ENCODE peak calls at places on chromosomes 2 and 18, in seven cellular contexts. One of them, this sample, is unnamed.

GRCh38 chr2:142920579-142920978 is 43.1 kb downstream of the KYNU start:
- DNase-seq in HepG2: no peak
- DNase-seq in K562: no peak
- DNase-seq in spleen: no peak
- DNase-seq in HCT116: no peak
- DNase-seq in ovary: no peak
- DNase-seq in IMR-90: peak; percentile 18
- DNase-seq in this sample: no peak

GRCh38 chr2:233979748-233980147 is 62.6 kb downstream of the TRPM8 start:
- DNase-seq in HCT116: no peak
- DNase-seq in ovary: no peak
- DNase-seq in HepG2: no peak
- DNase-seq in IMR-90: peak; percentile 27
- DNase-seq in K562: no peak
- DNase-seq in spleen: no peak
- DNase-seq in this sample: no peak

GRCh38 chr2:96241901-96242611 is 23.7 kb downstream of the TMEM127 start:
- DNase-seq in HepG2: no peak
- DNase-seq in spleen: peak; percentile 92
- DNase-seq in ovary: no peak
- DNase-seq in K562: no peak
- DNase-seq in IMR-90: peak; percentile 86
- DNase-seq in HCT116: no peak
- DNase-seq in this sample: peak; percentile 63

GRCh38 chr2:59974051-59974766 is 579.2 kb downstream of the BCL11A start:
- DNase-seq in spleen: no peak
- DNase-seq in ovary: no peak
- DNase-seq in HCT116: no peak
- DNase-seq in HepG2: no peak
- DNase-seq in IMR-90: no peak
- DNase-seq in K562: no peak
- DNase-seq in this sample: no peak

GRCh38 chr2:164967781-164968228 is 12.5 kb upstream of the SLC38A11 start:
- DNase-seq in ovary: no peak
- DNase-seq in HepG2: no peak
- DNase-seq in HCT116: no peak
- DNase-seq in IMR-90: peak; percentile 99
- DNase-seq in K562: no peak
- DNase-seq in spleen: no peak
- DNase-seq in this sample: no peak

GRCh38 chr2:48722391-48722790 is 33.1 kb downstream of the LHCGR start:
- DNase-seq in ovary: no peak
- DNase-seq in spleen: no peak
- DNase-seq in K562: no peak
- DNase-seq in HCT116: no peak
- DNase-seq in IMR-90: no peak
- DNase-seq in HepG2: no peak
- DNase-seq in this sample: no peak

GRCh38 chr2:172484253-172484652 is 56.9 kb downstream of the ITGA6 start:
- DNase-seq in HepG2: peak; percentile 41
- DNase-seq in HCT116: no peak
- DNase-seq in ovary: no peak
- DNase-seq in IMR-90: peak; percentile 34
- DNase-seq in spleen: no peak
- DNase-seq in K562: no peak
- DNase-seq in this sample: no peak

GRCh38 chr2:216539120-216539519 is 40.5 kb downstream of the RPL37A start:
- DNase-seq in K562: no peak
- DNase-seq in ovary: no peak
- DNase-seq in HCT116: no peak
- DNase-seq in HepG2: no peak
- DNase-seq in spleen: no peak
- DNase-seq in IMR-90: no peak
- DNase-seq in this sample: no peak

GRCh38 chr2:133954636-133955035 is 299.2 kb upstream of the MGAT5 start:
- DNase-seq in ovary: no peak
- DNase-seq in HCT116: no peak
- DNase-seq in spleen: no peak
- DNase-seq in IMR-90: no peak
- DNase-seq in K562: no peak
- DNase-seq in HepG2: no peak
- DNase-seq in this sample: no peak

GRCh38 chr2:128408349-128409305 is 90.0 kb upstream of the HS6ST1 start:
- DNase-seq in spleen: peak; percentile 73
- DNase-seq in HepG2: no peak
- DNase-seq in IMR-90: peak; percentile 86
- DNase-seq in HCT116: no peak
- DNase-seq in ovary: no peak
- DNase-seq in K562: no peak
- DNase-seq in this sample: no peak

GRCh38 chr18:57753063-57753462 is 50.1 kb downstream of the ATP8B1 start:
- DNase-seq in HepG2: no peak
- DNase-seq in HCT116: no peak
- DNase-seq in K562: no peak
- DNase-seq in IMR-90: no peak
- DNase-seq in ovary: no peak
- DNase-seq in spleen: no peak
- DNase-seq in this sample: no peak

GRCh38 chr2:238434846-238435751 is 8.4 kb downstream of the ASB1 start:
- DNase-seq in HepG2: peak; percentile 69
- DNase-seq in IMR-90: no peak
- DNase-seq in spleen: no peak
- DNase-seq in K562: no peak
- DNase-seq in HCT116: no peak
- DNase-seq in ovary: no peak
- DNase-seq in this sample: no peak

GRCh38 chr18:47250415-47251046 is 929 bp downstream of the SKOR2 start:
- DNase-seq in K562: no peak
- DNase-seq in ovary: no peak
- DNase-seq in HCT116: no peak
- DNase-seq in IMR-90: no peak
- DNase-seq in HepG2: no peak
- DNase-seq in spleen: no peak
- DNase-seq in this sample: no peak

GRCh38 chr2:75792146-75792545 is 81.4 kb upstream of the GCFC2 start:
- DNase-seq in HepG2: no peak
- DNase-seq in HCT116: no peak
- DNase-seq in ovary: no peak
- DNase-seq in K562: no peak
- DNase-seq in spleen: no peak
- DNase-seq in IMR-90: no peak
- DNase-seq in this sample: no peak

DNA sequence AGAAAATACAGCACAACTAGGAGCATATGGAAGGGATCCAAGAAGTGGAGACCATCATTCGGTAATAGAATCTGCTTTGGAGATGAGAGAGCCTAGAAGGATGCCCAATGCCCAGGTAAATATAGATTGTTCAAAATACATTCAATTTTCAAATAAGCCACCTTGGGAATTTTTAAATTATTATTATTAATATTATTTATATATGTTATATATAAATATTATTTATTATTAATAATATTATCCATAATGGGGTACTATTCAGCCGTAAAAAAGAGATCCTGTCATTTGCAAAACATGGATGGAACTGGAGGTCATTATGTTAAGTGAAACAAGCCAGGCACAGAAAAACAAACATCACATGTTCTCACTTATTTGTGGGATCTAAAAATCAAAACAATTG is 127.8 kb upstream of the NDUFV2 start:
- DNase-seq in K562: no peak
- DNase-seq in ovary: no peak
- DNase-seq in HCT116: no peak
- DNase-seq in HepG2: no peak
- DNase-seq in spleen: no peak
- DNase-seq in IMR-90: no peak
- DNase-seq in this sample: no peak
- TF ChIP-seq POLR2A in K562: no peak
- TF ChIP-seq POLR2A in ovary: no peak
- TF ChIP-seq POLR2A in HCT116: no peak
- TF ChIP-seq POLR2A in HepG2: no peak
- TF ChIP-seq POLR2A in spleen: no peak
- TF ChIP-seq POLR2A in IMR-90: no peak
- TF ChIP-seq POLR2A in this sample: no peak

DNA sequence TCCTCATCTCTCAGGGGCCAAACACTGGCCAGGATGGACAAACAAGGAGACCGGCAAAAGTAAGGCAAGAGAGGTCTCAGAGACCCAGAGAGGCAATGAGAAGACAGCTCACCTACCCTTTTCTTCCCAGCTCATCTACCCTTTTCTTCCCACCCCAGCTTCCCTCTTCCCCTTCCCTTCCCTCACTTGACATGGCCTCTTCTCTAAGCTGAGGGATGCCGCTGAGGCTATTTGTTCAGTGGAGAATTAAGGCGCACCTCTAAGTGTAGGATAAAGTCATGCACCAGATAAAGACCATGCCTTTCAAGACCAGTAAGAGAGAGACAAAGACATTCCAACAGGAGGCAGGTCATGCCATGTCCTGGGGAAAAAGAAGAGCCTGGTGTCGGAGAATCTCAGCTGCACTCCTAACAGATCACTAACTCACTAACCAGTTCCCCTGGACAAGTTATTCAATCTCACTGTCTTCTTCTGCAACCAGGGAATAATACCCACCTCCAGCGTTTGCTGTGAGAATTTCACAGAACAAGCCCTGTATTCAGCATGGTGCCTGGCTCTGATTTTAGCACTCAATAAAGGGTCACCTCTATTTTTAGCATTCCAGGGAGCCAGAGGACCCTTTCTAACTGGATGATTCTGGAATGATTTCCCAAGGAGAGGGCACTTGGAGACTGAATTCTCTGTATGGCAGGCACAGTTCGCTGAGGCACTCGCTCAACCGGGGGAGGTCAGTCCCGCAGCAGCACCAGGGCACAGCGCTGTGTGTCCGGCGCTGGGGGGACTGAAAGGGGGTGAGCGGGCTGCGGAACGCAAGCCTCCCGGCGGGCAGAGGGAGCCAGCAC is 3.0 kb upstream of the FOSL2 start:
- DNase-seq in K562: no peak
- DNase-seq in IMR-90: no peak
- DNase-seq in ovary: no peak
- DNase-seq in HepG2: no peak
- DNase-seq in HCT116: no peak
- DNase-seq in spleen: peak; percentile 11
- DNase-seq in this sample: no peak
- H3K27me3 ChIP-seq in K562: no peaks in the 10 kb centered on the region
- H3K27me3 ChIP-seq in IMR-90: no peaks in the 10 kb centered on the region
- H3K27me3 ChIP-seq in ovary: no peaks in the 10 kb centered on the region
- H3K27me3 ChIP-seq in HepG2: peaks cover 31% of the 10 kb centered on the region
- H3K27me3 ChIP-seq in HCT116: no peaks in the 10 kb centered on the region
- H3K27me3 ChIP-seq in spleen: peaks cover 21% of the 10 kb centered on the region
- H3K27me3 ChIP-seq in this sample: no peaks in the 10 kb centered on the region

GRCh38 chr2:228611171-228611570 is 429.7 kb upstream of the SPHKAP start:
- DNase-seq in ovary: no peak
- DNase-seq in IMR-90: no peak
- DNase-seq in K562: no peak
- DNase-seq in spleen: no peak
- DNase-seq in HepG2: no peak
- DNase-seq in HCT116: no peak
- DNase-seq in this sample: no peak
- TF ChIP-seq POLR2A in ovary: no peak
- TF ChIP-seq POLR2A in IMR-90: no peak
- TF ChIP-seq POLR2A in K562: no peak
- TF ChIP-seq POLR2A in spleen: no peak
- TF ChIP-seq POLR2A in HepG2: no peak
- TF ChIP-seq POLR2A in HCT116: no peak
- TF ChIP-seq POLR2A in this sample: no peak

DNA sequence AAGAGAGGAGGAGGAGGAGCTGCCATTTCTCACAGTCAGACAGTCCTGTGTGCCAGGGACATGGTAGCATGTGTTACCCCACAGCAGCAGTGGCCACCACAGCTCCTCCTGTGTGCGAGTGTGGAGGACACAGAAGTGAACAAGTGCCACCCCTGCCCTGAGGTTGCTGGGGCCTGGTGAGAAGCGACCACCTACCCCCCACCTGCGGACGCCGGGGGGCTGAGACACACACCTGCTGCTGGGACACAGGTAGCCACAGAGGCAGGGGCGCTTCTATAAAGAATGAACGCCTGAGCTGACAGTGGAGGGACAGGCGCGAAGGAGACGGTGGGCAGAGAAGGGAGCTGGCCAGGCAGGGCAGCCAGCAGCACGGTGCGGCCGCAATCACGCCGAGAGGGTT is 32.3 kb upstream of the SALL3 start:
- DNase-seq in spleen: no peak
- DNase-seq in IMR-90: no peak
- DNase-seq in HepG2: no peak
- DNase-seq in HCT116: no peak
- DNase-seq in ovary: no peak
- DNase-seq in K562: no peak
- DNase-seq in this sample: no peak
- H3K27me3 ChIP-seq in spleen: peaks cover 5% of the 10 kb centered on the region
- H3K27me3 ChIP-seq in IMR-90: no peaks in the 10 kb centered on the region
- H3K27me3 ChIP-seq in HepG2: peaks cover 57% of the 10 kb centered on the region
- H3K27me3 ChIP-seq in HCT116: peaks cover 39% of the 10 kb centered on the region
- H3K27me3 ChIP-seq in ovary: no peaks in the 10 kb centered on the region
- H3K27me3 ChIP-seq in K562: peaks cover 3% of the 10 kb centered on the region
- H3K27me3 ChIP-seq in this sample: peaks cover 13% of the 10 kb centered on the region

GRCh38 chr2:113198790-113199612 is 25.2 kb downstream of the PSD4 start:
- DNase-seq in ovary: peak; percentile 86
- DNase-seq in HCT116: peak; percentile 71
- DNase-seq in K562: peak; percentile 39
- DNase-seq in spleen: peak; percentile 96
- DNase-seq in HepG2: peak; percentile 73
- DNase-seq in IMR-90: peak; percentile 47
- DNase-seq in this sample: peak; percentile 78
- TF ChIP-seq POLR2A in ovary: no peak
- TF ChIP-seq POLR2A in HCT116: peak; percentile 46
- TF ChIP-seq POLR2A in K562: no peak
- TF ChIP-seq POLR2A in spleen: no peak
- TF ChIP-seq POLR2A in HepG2: peak; percentile 64
- TF ChIP-seq POLR2A in IMR-90: no peak
- TF ChIP-seq POLR2A in this sample: no peak

GRCh38 chr2:111930404-111930803 is 32.0 kb downstream of the MERTK start:
- DNase-seq in HepG2: no peak
- DNase-seq in K562: no peak
- DNase-seq in spleen: no peak
- DNase-seq in ovary: no peak
- DNase-seq in IMR-90: no peak
- DNase-seq in HCT116: no peak
- DNase-seq in this sample: no peak

GRCh38 chr2:111927723-111928122 is 29.3 kb downstream of the MERTK start:
- DNase-seq in K562: no peak
- DNase-seq in spleen: no peak
- DNase-seq in ovary: no peak
- DNase-seq in HCT116: no peak
- DNase-seq in HepG2: no peak
- DNase-seq in IMR-90: no peak
- DNase-seq in this sample: no peak

GRCh38 chr2:111932841-111933291 is 34.5 kb downstream of the MERTK start:
- DNase-seq in HCT116: no peak
- DNase-seq in spleen: no peak
- DNase-seq in HepG2: peak; percentile 78
- DNase-seq in IMR-90: no peak
- DNase-seq in ovary: no peak
- DNase-seq in K562: no peak
- DNase-seq in this sample: no peak

DNA sequence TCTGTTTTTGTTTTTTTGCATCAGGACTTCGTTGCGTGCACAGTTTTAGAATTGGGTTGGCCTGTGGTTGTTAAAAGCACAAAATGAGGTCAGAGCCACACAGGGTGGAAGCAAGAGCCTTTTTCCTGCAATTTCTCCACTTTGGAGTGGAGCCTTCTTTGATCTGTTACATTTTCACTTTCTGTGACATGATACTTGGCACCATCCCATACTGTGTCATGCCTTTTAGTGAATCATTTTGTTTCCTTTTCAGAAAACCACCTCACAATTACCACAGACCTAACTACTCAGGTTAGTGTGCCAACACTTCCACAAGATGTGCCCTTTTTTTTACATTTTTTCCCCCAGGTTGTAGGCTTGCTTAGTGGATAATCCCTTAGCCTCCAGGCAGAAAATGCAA is 32.5 kb downstream of the MERTK start:
- DNase-seq in HCT116: no peak
- DNase-seq in HepG2: no peak
- DNase-seq in IMR-90: peak; percentile 65
- DNase-seq in K562: no peak
- DNase-seq in ovary: no peak
- DNase-seq in spleen: no peak
- DNase-seq in this sample: no peak
- H3K27me3 ChIP-seq in HCT116: no peaks in the 10 kb centered on the region
- H3K27me3 ChIP-seq in HepG2: no peaks in the 10 kb centered on the region
- H3K27me3 ChIP-seq in IMR-90: peaks cover 7% of the 10 kb centered on the region
- H3K27me3 ChIP-seq in K562: no peaks in the 10 kb centered on the region
- H3K27me3 ChIP-seq in ovary: no peaks in the 10 kb centered on the region
- H3K27me3 ChIP-seq in spleen: no peaks in the 10 kb centered on the region
- H3K27me3 ChIP-seq in this sample: no peaks in the 10 kb centered on the region

This sample was measured in heart left ventricle.